ENCODE peak calls at places on chromosomes 16 and 17, in nine cellular contexts. E, I, L, C, Q, B, Y, X and U are unnamed samples. For H3K27me3 and H3K36me3, the result is how much of the 10 kb centered on the place peaks cover.

GRCh38 chr17:10172241-10172741 is 26.1 kb downstream of the GAS7 start:
- DNase-seq in E (no peak), I (no peak), L (no peak), C (no peak), Q (no peak), B (no peak), Y (no peak), X (no peak), U (no peak)

GRCh38 chr17:78675836-78676235 is 98.6 kb upstream of the DNAH17 start:
- DNase-seq in E (no peak), I (no peak), L (no peak), C (no peak), Q (no peak), B (no peak), Y (no peak), X (no peak), U (no peak)

GRCh38 chr16:64700628-64701027 is 421.2 kb downstream of the CDH11 start:
- DNase-seq in E (no peak), I (no peak), L (no peak), C (no peak), Q (no peak), B (no peak), Y (no peak), X (no peak), U (no peak)

GRCh38 chr17:8162232-8162996 is at the start of gene VAMP2:
- DNase-seq in E (peak), I (no peak), L (peak), C (peak), Q (no peak), B (peak), Y (peak), X (peak), U (peak)

GRCh38 chr17:70677783-70678647 is 508.7 kb downstream of the KCNJ2 start:
- DNase-seq in E (no peak), I (peak), L (no peak), C (peak), Q (no peak), B (no peak), Y (no peak), X (no peak), U (peak)

GRCh38 chr16:11208916-11209665 is 46.9 kb downstream of the SOCS1 start:
- DNase-seq in E (no peak), I (no peak), L (no peak), C (no peak), Q (no peak), B (no peak), Y (no peak), X (no peak), U (no peak)

GRCh38 chr17:49715717-49716279 is 8.0 kb upstream of the SLC35B1 start:
- DNase-seq in E (no peak), I (no peak), L (peak), C (no peak), Q (no peak), B (no peak), Y (no peak), X (no peak), U (no peak)

GRCh38 chr16:28823719-28824547 is 1.1 kb downstream of the ATXN2L start:
- DNase-seq in E (peak), I (peak), L (peak), C (peak), Q (peak), B (peak), Y (peak), X (peak), U (peak)

GRCh38 chr17:1073241-1073962 is 76.5 kb downstream of the TIMM22 start:
- DNase-seq in E (no peak), I (no peak), L (no peak), C (no peak), Q (no peak), B (no peak), Y (no peak), X (peak), U (no peak)

GRCh38 chr17:41578538-41578937 is 6.7 kb upstream of the KRT9 start:
- DNase-seq in E (no peak), I (no peak), L (no peak), C (no peak), Q (no peak), B (no peak), Y (no peak), X (no peak), U (no peak)

GRCh38 chr17:41580651-41581365 is 5.9 kb downstream of the KRT14 start:
- DNase-seq in E (no peak), I (no peak), L (no peak), C (no peak), Q (no peak), B (no peak), Y (no peak), X (peak), U (no peak)

GRCh38 chr17:41578971-41579370 is 7.1 kb upstream of the KRT9 start:
- DNase-seq in E (no peak), I (no peak), L (no peak), C (no peak), Q (no peak), B (no peak), Y (no peak), X (no peak), U (no peak)

GRCh38 chr17:41580244-41580575 is 6.5 kb downstream of the KRT14 start:
- DNase-seq in E (no peak), I (no peak), L (no peak), C (no peak), Q (no peak), B (no peak), Y (no peak), X (no peak), U (no peak)

DNA sequence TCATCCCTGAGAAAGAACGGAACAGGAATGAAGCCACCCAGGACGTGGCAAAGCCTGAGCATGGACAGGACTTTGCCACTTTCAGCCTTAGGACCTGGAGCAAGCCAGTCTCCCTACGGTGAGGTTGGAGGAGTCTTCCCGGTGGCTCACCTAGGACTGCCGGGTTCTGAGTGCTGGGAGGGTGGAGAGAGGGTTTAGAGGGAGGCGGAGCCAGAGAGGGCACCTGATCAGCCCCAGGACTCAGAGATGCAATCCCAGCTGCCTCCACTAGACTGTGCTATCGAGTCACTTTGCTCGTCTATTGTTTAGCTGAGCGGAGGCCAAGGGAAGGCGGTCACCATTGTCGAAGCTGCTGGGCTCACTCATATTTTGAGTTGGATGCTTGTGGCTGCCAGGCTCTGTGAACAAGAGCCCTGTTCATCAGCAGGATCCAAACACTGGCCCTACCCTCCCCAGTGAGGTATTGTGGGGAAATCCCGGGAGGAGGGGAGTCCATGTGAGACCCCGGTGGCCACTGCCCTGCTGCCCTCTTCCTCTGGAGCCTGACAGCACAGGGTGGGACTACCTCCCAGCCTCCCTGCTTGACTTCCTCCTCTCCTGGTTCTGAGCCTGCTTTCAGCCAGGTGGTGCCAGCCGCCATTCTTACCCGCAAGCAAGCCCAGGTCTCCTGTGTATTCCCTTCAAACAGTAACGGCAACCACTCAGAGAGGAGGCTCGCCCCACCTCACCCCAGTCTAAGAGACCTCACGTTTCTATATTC is 7.0 kb downstream of the KRT14 start:
- DNase-seq in E (peak), I (peak), L (peak), C (peak), Q (peak), B (peak), Y (peak), X (peak), U (peak)
- H3K27me3 ChIP-seq in E (under half), I (under half), L (under half), C (under half), Q (under half), B (under half), Y (under half), X (under half), U (under half)

GRCh38 chr17:11738151-11738550 is 139.9 kb downstream of the DNAH9 start:
- DNase-seq in E (no peak), I (no peak), L (no peak), C (no peak), Q (no peak), B (no peak), Y (no peak), X (no peak), U (no peak)

GRCh38 chr17:11737290-11737679 is 139.0 kb downstream of the DNAH9 start:
- DNase-seq in E (no peak), I (no peak), L (no peak), C (no peak), Q (no peak), B (no peak), Y (no peak), X (no peak), U (no peak)

GRCh38 chr17:11739848-11740247 is 141.6 kb downstream of the DNAH9 start:
- DNase-seq in E (no peak), I (no peak), L (no peak), C (no peak), Q (no peak), B (no peak), Y (no peak), X (no peak), U (no peak)

DNA sequence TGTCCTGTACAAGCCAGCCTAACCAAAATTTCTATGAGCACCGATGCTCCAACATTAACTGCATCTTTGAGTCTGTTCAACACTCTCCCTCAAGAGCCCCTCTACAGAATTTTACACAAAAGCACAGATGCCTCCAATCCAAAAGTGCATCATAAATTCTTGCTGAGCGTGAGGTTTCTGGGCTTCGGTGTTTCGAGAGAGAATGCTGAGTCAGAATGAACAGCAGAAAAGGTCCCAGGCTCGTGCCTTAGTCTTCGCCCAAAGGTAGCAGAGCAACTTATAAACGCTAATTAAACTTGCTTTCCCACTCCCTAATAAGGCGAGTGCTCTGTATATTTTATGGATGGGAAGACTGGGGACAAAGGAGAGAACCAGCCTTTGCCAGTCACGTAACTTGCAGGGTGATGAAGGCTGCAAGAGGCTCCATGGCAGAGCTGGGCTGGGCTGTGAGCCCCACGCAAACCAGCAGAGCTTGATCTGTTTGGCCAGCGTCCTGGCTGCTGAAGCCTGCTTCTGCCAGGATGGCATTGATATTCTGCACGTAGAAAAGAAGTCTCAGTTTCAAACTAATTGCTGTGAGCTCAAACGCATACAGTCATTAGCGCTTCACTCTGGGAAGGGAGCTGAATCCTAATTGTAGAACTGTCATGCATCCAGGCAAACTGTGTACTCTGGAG is 138.5 kb downstream of the DNAH9 start:
- DNase-seq in E (no peak), I (no peak), L (no peak), C (no peak), Q (no peak), B (no peak), Y (no peak), X (no peak), U (no peak)
- H3K4me3 ChIP-seq in E (no peak), I (no peak), L (no peak), C (no peak), Q (no peak), B (no peak), Y (no peak), X (no peak), U (no peak)

GRCh38 chr17:80361495-80362220 is 53.3 kb upstream of the ENDOV start:
- DNase-seq in E (peak), I (peak), L (no peak), C (no peak), Q (no peak), B (no peak), Y (peak), X (no peak), U (peak)
- H3K36me3 ChIP-seq in E (half or more), I (half or more), L (half or more), C (half or more), Q (under half), B (under half), Y (under half), X (under half), U (under half)

DNA sequence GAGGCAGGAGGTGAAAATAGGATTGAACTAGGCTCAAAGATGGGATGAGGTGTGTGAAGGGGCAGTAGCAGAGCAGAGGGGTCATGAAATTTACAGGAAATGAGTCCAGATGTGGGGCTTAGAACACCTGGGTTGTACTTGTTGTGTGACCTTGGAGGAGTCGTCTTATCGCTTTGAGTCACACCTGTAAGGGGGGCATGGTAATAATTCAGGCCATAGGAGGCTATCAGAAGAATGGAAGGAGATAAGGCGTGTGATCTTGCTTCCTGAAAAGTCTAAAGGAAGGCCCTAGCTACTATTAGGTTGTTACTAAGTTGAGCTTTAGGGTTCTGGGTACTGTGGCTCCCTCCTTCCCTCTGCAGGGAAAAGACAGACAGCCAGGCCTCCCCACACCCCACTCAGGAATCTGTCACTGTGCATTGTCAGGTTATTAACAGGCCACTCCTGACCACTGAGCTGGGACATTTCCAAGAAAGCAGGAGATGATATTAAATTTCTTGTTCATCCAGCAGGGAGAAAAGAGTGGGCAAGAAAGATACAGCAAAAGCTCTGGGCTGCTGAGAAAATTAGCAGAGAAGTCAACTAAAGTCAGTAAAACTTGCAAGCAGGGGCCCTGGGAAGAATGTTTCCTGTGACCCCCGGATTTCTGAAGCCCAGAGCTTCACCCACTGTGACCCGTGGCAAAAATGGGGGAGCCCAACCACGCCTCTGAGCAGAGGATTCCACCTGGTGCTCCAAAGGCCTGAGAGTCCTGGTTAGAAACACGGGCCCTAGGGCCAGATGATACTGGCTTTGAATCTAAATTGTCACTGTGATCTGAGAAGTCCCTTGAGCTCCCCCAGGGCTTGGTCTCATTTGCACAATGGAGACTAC is 6.0 kb upstream of the CDC42EP4 start:
- DNase-seq in E (no peak), I (no peak), L (no peak), C (no peak), Q (no peak), B (no peak), Y (no peak), X (peak), U (no peak)
- H3K27me3 ChIP-seq in E (under half), I (under half), L (under half), C (under half), Q (under half), B (under half), Y (under half), X (under half), U (under half)